ENCODE peak calls at places on chromosomes 16 and 17, in four cellular contexts. F is esophagus muscularis mucosa, L is upper lobe of left lung, O is stomach. S is an unnamed sample.

GRCh38 chr16:4261557-4262172 is 11.2 kb downstream of the TFAP4 start:
- DNase-seq in L (no peak), O (no peak), F (no peak), S (no peak)

GRCh38 chr16:89119661-89120141 is 26.0 kb downstream of the ACSF3 start:
- DNase-seq in O (no peak), L (no peak), F (no peak), S (no peak)

GRCh38 chr16:29909398-29909797 is 9.1 kb downstream of the ASPHD1 start:
- DNase-seq in L (no peak), F (no peak), O (no peak), S (no peak)

GRCh38 chr16:89981414-89981813 is 32.9 kb downstream of the DEF8 start:
- DNase-seq in O (no peak), F (no peak), L (no peak), S (no peak)

GRCh38 chr16:3051009-3051408 is 4.6 kb downstream of the MMP25 start:
- DNase-seq in F (no peak), O (no peak), L (no peak), S (no peak)

GRCh38 chr17:77834170-77835115 is 124.1 kb upstream of the TNRC6C start:
- DNase-seq in F (no peak), L (peak), O (peak), S (no peak)

GRCh38 chr16:85986931-85987749 is 88.2 kb downstream of the IRF8 start:
- DNase-seq in O (no peak), L (no peak), F (no peak), S (peak)

GRCh38 chr17:38969281-38969680 is 2.1 kb upstream of the FBXO47 start:
- DNase-seq in F (no peak), O (no peak), L (no peak), S (peak)

GRCh38 chr17:56656961-56657360 is 63.5 kb downstream of the NOG start:
- DNase-seq in L (no peak), O (no peak), F (no peak), S (no peak)

DNA sequence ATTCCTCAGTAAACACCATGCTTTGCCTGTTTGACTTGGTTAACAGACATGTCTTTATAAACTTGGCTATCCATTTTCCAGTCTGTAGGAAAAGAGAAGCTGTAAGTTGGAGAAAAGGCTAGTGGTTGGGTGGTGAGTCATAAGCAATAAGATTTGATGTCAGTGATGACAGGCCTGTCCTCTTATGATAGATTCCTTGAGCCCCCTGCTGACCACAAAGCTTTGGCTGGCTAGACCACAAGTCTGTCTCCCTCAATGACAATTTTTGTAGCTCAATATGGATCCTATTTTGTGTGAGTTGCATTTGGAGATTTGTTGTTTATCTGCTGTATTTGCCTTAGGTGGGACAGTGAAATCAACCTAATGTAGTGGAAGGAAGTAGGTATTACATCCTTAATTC is 67.6 kb downstream of the SIAH1 start:
- DNase-seq in F (no peak), L (no peak), O (no peak), S (no peak)
- TF ChIP-seq POLR2AphosphoS5 in F (no peak), L (no peak), O (no peak), S (no peak)

GRCh38 chr16:53098526-53099317 is 43.9 kb downstream of the CHD9 start:
- DNase-seq in L (peak), F (peak), O (peak), S (peak)
- TF ChIP-seq EP300 in L (peak), F (no peak), O (no peak), S (no peak)

DNA sequence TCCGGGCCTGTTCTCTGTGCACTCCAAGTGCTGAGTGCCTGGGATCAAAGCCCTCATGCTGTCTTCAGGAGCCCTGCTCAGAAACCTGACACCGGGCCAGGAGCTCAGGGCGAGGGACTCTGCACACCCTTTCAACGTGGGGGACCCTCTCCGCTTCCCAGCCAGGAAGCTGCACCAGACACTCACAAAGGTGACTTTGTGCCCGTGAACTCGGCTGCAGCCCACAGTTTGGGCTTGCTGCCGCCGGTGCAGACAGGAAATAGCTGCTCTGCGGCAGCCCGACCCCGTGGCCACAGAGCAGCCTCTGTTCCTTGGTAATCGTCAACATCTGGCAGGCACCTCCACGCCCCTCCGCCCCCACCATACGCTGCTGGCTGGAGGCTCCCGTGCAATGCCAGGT is 93.4 kb upstream of the METRNL start:
- DNase-seq in L (peak), F (peak), O (peak), S (no peak)
- TF ChIP-seq POLR2AphosphoS5 in L (no peak), F (no peak), O (no peak), S (no peak)

GRCh38 chr17:29642171-29642611 is 19.5 kb upstream of the CORO6 start:
- DNase-seq in O (no peak), F (no peak), L (no peak), S (no peak)
- TF ChIP-seq EP300 in O (no peak), F (no peak), L (no peak), S (no peak)

DNA sequence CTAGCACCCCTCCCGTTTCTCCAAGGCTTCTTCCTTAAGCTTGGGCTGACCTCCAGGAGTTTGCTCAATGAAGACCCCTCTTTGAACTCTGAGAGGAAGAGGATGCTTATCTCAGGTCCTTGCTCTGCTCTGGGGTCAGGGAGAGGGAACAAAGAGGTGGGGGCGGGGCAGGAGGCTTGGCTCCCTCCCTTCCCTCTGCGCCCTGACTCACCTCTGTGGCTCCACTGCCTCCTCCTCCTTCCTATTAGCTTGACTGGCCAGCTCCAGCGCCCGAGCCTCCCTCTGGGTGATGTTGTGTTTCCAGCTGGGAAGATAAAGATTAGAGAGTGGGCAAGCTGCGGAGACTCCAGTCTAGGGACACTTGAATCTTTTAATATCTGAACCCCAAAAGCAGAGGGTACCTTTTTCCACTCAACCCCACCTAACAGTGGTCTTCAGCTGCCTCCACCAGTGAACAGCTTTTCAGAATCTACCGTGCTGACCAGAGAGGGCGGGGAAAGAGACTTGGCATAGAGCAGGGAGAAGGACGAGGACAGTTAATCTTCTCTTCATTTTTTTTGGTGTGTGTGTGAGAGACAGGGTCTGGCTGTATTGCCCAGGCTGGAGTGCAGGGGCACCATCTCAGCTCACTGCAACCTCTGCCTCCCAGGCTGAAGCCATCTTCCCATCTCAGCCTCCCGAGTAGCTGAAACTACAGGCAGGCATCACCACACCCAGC is 6.7 kb downstream of the GIP start:
- DNase-seq in F (no peak), L (no peak), O (no peak), S (no peak)
- TF ChIP-seq POLR2AphosphoS5 in F (no peak), L (no peak), O (no peak), S (no peak)

GRCh38 chr17:69912819-69913218 is 162.2 kb upstream of the KCNJ16 start:
- DNase-seq in O (no peak), F (no peak), L (no peak), S (no peak)
- TF ChIP-seq EP300 in O (no peak), F (no peak), L (no peak), S (no peak)

DNA sequence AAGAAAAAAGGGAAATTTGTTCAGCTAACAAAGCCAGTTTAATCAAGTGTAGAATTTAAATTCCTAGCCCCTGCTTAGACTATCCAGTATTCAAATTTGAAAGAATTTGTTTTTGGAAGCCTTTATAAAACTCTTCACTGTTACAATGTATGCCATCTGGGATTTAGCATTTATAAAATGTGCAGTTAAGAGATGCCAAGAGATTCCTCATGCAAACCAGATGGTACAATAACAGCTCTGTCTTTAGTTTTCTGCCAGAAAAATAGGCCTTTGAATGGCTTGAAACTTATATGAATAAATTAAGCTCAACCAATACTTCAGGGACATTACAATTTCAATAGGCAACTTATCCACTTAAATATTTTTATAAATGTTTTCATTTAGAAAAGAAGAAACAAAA is 6.8 kb upstream of the ANKS4B start:
- DNase-seq in F (no peak), L (no peak), O (no peak), S (no peak)
- TF ChIP-seq POLR2AphosphoS5 in F (no peak), L (no peak), O (no peak), S (no peak)

GRCh38 chr16:84836234-84836647 is 16.5 kb downstream of the CRISPLD2 start:
- DNase-seq in L (no peak), F (peak), O (peak), S (peak)
- TF ChIP-seq EP300 in L (no peak), F (peak), O (peak), S (peak)

GRCh38 chr17:16061631-16062030 is 62.0 kb downstream of the TTC19 start:
- DNase-seq in O (no peak), F (no peak), L (no peak), S (no peak)
- TF ChIP-seq POLR2AphosphoS5 in O (no peak), F (no peak), L (no peak), S (no peak)

GRCh38 chr16:1308977-1309885 is at the start of gene UBE2I:
- DNase-seq in O (peak), L (peak), F (peak), S (peak)

GRCh38 chr16:1301562-1301961 is 7.9 kb upstream of the UBE2I start:
- DNase-seq in F (no peak), L (no peak), O (no peak), S (no peak)

GRCh38 chr16:1308036-1308976 is 1.1 kb upstream of the UBE2I start:
- DNase-seq in O (no peak), L (no peak), F (no peak), S (no peak)

GRCh38 chr16:1306344-1306743 is 3.1 kb upstream of the UBE2I start:
- DNase-seq in O (no peak), L (no peak), F (no peak), S (no peak)

DNA sequence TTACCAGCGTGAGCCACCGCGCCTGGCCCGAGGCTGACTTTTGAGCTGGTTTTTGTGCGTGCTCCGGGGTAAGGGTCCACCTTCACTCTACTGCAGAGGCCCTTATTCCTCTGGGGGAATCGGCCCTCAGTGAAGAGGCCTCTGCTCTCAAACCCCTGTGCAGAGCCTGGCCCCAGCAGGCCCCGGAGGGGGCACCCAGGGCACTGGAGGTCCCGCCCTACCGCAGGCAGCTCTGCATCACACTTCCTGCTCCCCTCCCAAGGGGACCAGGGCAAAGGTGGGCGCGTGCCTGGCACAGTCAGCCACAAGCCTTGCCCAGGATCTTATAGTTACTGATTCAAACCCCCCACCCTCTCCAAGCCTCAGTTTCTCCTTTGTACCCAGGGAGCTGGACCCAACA is 3.6 kb upstream of the UBE2I start:
- DNase-seq in L (no peak), F (no peak), O (no peak), S (no peak)
- TF ChIP-seq EP300 in L (no peak), F (no peak), O (no peak), S (no peak)